ENCODE peak calls at places on chromosomes 11 and 22, in five cellular contexts. W is PC-9, B is cardiac muscle cell, P is upper lobe of right lung, E is adrenal gland. L is an unnamed sample. For H3K4me1, the result is how much of the 10 kb centered on the place peaks cover.

GRCh38 chr11:70016666-70017347 is 61.3 kb upstream of the ANO1 start:
- DNase-seq in W (peak), B (peak), P (no peak), E (no peak), L (no peak)

GRCh38 chr11:45259607-45260006 is 26.5 kb downstream of the SYT13 start:
- DNase-seq in W (peak), B (no peak), P (no peak), E (peak), L (peak)

GRCh38 chr11:28743101-28743550 is 634.9 kb downstream of the METTL15 start:
- DNase-seq in W (no peak), B (peak), P (no peak), E (no peak), L (no peak)

GRCh38 chr22:23834830-23835772 is 3.7 kb downstream of the DERL3 start:
- DNase-seq in W (no peak), B (no peak), P (peak), E (peak), L (no peak)

GRCh38 chr22:24069721-24070120 is 58.6 kb downstream of the CABIN1 start:
- DNase-seq in W (no peak), B (no peak), P (peak), E (no peak), L (no peak)

GRCh38 chr11:103433380-103433779 is 324.2 kb downstream of the DYNC2H1 start:
- DNase-seq in W (peak), B (peak), P (no peak), E (no peak), L (no peak)

GRCh38 chr11:91261513-91261912 is 963.1 kb upstream of the FAT3 start:
- DNase-seq in W (no peak), B (no peak), P (no peak), E (no peak), L (no peak)

GRCh38 chr11:130070109-130070828 is 575 bp downstream of the APLP2 start:
- DNase-seq in W (no peak), B (peak), P (peak), E (peak), L (peak)

GRCh38 chr11:1397146-1397861 is 7.6 kb downstream of the BRSK2 start:
- DNase-seq in W (no peak), B (no peak), P (no peak), E (no peak), L (no peak)

GRCh38 chr11:102685311-102685710 is 20.3 kb downstream of the MMP27 start:
- DNase-seq in W (no peak), B (no peak), P (no peak), E (no peak), L (no peak)

GRCh38 chr11:57643802-57644201 is 5.9 kb downstream of the YPEL4 start:
- DNase-seq in W (no peak), B (peak), P (no peak), E (no peak), L (no peak)

GRCh38 chr11:111983187-111983986 is 41.8 kb upstream of the DLAT start:
- DNase-seq in W (peak), B (peak), P (peak), E (no peak), L (peak)

GRCh38 chr11:133660202-133660568 is 127.9 kb upstream of the OPCML start:
- DNase-seq in W (no peak), B (no peak), P (no peak), E (no peak), L (no peak)

GRCh38 chr22:33515733-33516297 is 404.5 kb downstream of the LARGE1 start:
- DNase-seq in W (no peak), B (no peak), P (no peak), E (no peak), L (peak)

GRCh38 chr22:33922268-33922667 is 2.0 kb upstream of the LARGE1 start:
- DNase-seq in W (no peak), B (peak), P (no peak), E (no peak), L (peak)

GRCh38 chr11:73539506-73540084 is 58.3 kb downstream of the FAM168A start:
- DNase-seq in W (no peak), B (no peak), P (no peak), E (no peak), L (no peak)

GRCh38 chr22:45905924-45906865 is 70.8 kb downstream of the WNT7B start:
- DNase-seq in W (no peak), B (peak), P (no peak), E (no peak), L (no peak)

GRCh38 chr11:64845125-64845735 is 777 bp upstream of the CDC42BPG start:
- DNase-seq in W (no peak), B (no peak), P (no peak), E (no peak), L (no peak)

GRCh38 chr11:2750101-2750509 is 50.3 kb upstream of the KCNQ1OT1 start:
- DNase-seq in W (no peak), B (no peak), P (peak), E (no peak), L (no peak)

DNA sequence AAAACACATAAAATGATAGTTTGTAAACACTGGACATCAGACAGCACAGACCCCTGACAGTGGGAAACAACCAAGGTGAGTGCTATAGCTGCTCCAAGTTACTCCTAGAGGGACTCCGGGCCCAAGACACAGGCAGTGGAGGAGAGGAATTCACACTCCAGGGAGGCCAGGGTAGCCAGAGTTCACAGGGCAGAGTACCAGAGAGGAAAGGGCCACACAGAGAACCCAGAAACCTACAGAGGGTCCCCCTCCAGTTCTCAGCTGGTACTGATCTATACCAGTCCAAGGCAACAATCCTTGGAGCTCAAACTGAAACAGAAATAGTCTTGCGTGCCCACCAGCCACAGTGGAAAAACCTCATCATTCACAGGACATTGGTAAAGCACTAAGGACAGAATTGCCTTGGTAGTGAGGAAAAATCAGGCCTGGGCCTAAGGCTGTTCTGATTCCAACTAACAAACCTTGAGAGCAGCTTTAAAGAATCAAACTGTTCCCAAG is 7.6 kb downstream of the VPS37C start:
- DNase-seq in W (no peak), B (peak), P (no peak), E (no peak), L (no peak)
- H3K4me1 ChIP-seq in W (half or more), B (under half), P (under half), E (under half), L (under half)

GRCh38 chr11:115220881-115221280 is 283.3 kb downstream of the CADM1 start:
- DNase-seq in W (no peak), B (no peak), P (no peak), E (no peak), L (no peak)

GRCh38 chr11:115221461-115222069 is 282.6 kb downstream of the CADM1 start:
- DNase-seq in W (no peak), B (no peak), P (no peak), E (no peak), L (no peak)

GRCh38 chr11:115222218-115222862 is 281.9 kb downstream of the CADM1 start:
- DNase-seq in W (peak), B (peak), P (no peak), E (no peak), L (no peak)

GRCh38 chr11:115220423-115220822 is 283.8 kb downstream of the CADM1 start:
- DNase-seq in W (no peak), B (no peak), P (no peak), E (no peak), L (no peak)

GRCh38 chr11:115222863-115223530 is 281.2 kb downstream of the CADM1 start:
- DNase-seq in W (no peak), B (no peak), P (no peak), E (no peak), L (no peak)
- H3K27ac ChIP-seq in W (no peak), B (no peak), P (no peak), E (no peak), L (peak)

DNA sequence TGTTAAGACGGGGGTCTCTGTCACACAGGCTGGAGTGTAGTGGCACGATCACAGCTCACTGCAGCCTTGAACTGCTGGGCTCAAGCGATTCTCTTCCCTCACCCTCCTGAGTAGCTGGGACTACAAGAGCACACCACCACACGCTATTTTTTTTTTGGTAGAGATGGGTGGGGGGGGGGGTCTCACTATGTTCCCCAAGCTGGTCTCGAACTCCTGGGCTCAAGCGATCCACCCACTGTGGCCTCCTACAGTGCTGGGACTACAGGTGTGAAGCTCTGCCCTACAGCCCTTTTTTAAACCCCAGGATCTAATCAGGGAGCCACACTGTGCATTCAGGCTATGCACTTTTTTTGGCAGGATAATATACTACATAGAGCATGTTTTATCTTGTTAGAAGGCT is 1.4 kb upstream of the DHCR7 start:
- DNase-seq in W (no peak), B (no peak), P (no peak), E (no peak), L (no peak)
- H3K4me1 ChIP-seq in W (under half), B (under half), P (under half), E (under half), L (under half)

GRCh38 chr22:19658057-19658966 is 56.0 kb upstream of the SEPTIN5 start:
- DNase-seq in W (no peak), B (no peak), P (no peak), E (no peak), L (no peak)
- H3K27ac ChIP-seq in W (no peak), B (no peak), P (no peak), E (no peak), L (no peak)

GRCh38 chr22:20777420-20778177 is 3.7 kb downstream of the SERPIND1 start:
- DNase-seq in W (peak), B (peak), P (no peak), E (no peak), L (peak)
- H3K4me1 ChIP-seq in W (half or more), B (under half), P (under half), E (under half), L (under half)

GRCh38 chr11:67355794-67356550 is 2.6 kb upstream of the POLD4 start:
- DNase-seq in W (no peak), B (no peak), P (peak), E (no peak), L (peak)
- H3K27ac ChIP-seq in W (peak), B (no peak), P (peak), E (peak), L (peak)